ENCODE peak calls at places on chromosomes 5 and 9, in six cellular contexts. X is RWPE2, D is keratinocyte, J is right lobe of liver, Z is heart left ventricle, M is upper lobe of left lung. A is an unnamed sample.

GRCh38 chr9:127178646-127179632 is 56.5 kb upstream of the ANGPTL2 start:
- DNase-seq in X (peak; percentile 37), D (no peak), J (peak; percentile 42), Z (peak; percentile 63), M (no peak), A (peak; percentile 14)

GRCh38 chr5:50874277-50874984 is 208.0 kb downstream of the PARP8 start:
- DNase-seq in X (no peak), D (no peak), J (no peak), Z (no peak), M (no peak), A (no peak)

GRCh38 chr9:80928697-80929096 is 760.6 kb downstream of the TLE1 start:
- DNase-seq in X (no peak), D (no peak), J (no peak), Z (no peak), M (no peak), A (no peak)

GRCh38 chr9:134725605-134725940 is 84.0 kb downstream of the COL5A1 start:
- DNase-seq in X (no peak), D (no peak), J (no peak), Z (no peak), M (no peak), A (no peak)

GRCh38 chr9:3040761-3041160 is 196.9 kb upstream of the PUM3 start:
- DNase-seq in X (no peak), D (no peak), J (no peak), Z (no peak), M (no peak), A (no peak)

GRCh38 chr5:170581211-170581610 is 77.4 kb downstream of the KCNIP1 start:
- DNase-seq in X (no peak), D (no peak), J (no peak), Z (no peak), M (no peak), A (no peak)

GRCh38 chr9:136867917-136868316 is 1.8 kb upstream of the EDF1 start:
- DNase-seq in X (no peak), D (no peak), J (no peak), Z (no peak), M (no peak), A (no peak)

GRCh38 chr5:76473676-76474075 is 70.6 kb downstream of the IQGAP2 start:
- DNase-seq in X (no peak), D (no peak), J (no peak), Z (no peak), M (no peak), A (no peak)

GRCh38 chr9:135471751-135472640 is 7.6 kb upstream of the PPP1R26 start:
- DNase-seq in X (no peak), D (no peak), J (no peak), Z (no peak), M (no peak), A (no peak)

GRCh38 chr9:87668722-87669121 is 57.2 kb upstream of the CTSL start:
- DNase-seq in X (no peak), D (no peak), J (no peak), Z (no peak), M (no peak), A (no peak)

GRCh38 chr9:85416720-85417119 is 325.0 kb downstream of the AGTPBP1 start:
- DNase-seq in X (no peak), D (no peak), J (no peak), Z (no peak), M (no peak), A (no peak)

GRCh38 chr9:21294904-21295538 is 10.1 kb downstream of the IFNA5 start:
- DNase-seq in X (no peak), D (no peak), J (no peak), Z (no peak), M (no peak), A (no peak)

GRCh38 chr5:2891781-2892180 is 140.3 kb upstream of the IRX2 start:
- DNase-seq in X (no peak), D (no peak), J (no peak), Z (no peak), M (no peak), A (no peak)

GRCh38 chr9:74783408-74783807 is 104.3 kb downstream of the TRPM6 start:
- DNase-seq in X (no peak), D (no peak), J (no peak), Z (no peak), M (no peak), A (no peak)

GRCh38 chr9:81787747-81788632 is 98.6 kb upstream of the TLE1 start:
- DNase-seq in X (no peak), D (no peak), J (no peak), Z (no peak), M (no peak), A (no peak)

GRCh38 chr5:128782446-128782845 is 182.8 kb upstream of the SLC27A6 start:
- DNase-seq in X (no peak), D (no peak), J (no peak), Z (peak; percentile 55), M (no peak), A (no peak)

GRCh38 chr9:35636135-35636876 is 14.4 kb downstream of the SIT1 start:
- DNase-seq in X (no peak), D (no peak), J (no peak), Z (no peak), M (no peak), A (no peak)

GRCh38 chr5:154273028-154273617 is 82.6 kb downstream of the GALNT10 start:
- DNase-seq in X (no peak), D (peak; percentile 2), J (no peak), Z (no peak), M (peak; percentile 36), A (no peak)

GRCh38 chr9:35518981-35519679 is 29.2 kb downstream of the RUSC2 start:
- DNase-seq in X (no peak), D (no peak), J (no peak), Z (no peak), M (peak; percentile 24), A (no peak)

GRCh38 chr5:61353293-61353692 is 21.2 kb downstream of the ZSWIM6 start:
- DNase-seq in X (no peak), D (no peak), J (no peak), Z (no peak), M (no peak), A (no peak)

GRCh38 chr9:17462869-17463464 is 115.9 kb upstream of the SH3GL2 start:
- DNase-seq in X (no peak), D (peak; percentile 5), J (no peak), Z (no peak), M (no peak), A (no peak)

GRCh38 chr5:82349651-82350050 is 71.5 kb upstream of the RPS23 start:
- DNase-seq in X (no peak), D (no peak), J (no peak), Z (no peak), M (no peak), A (no peak)

GRCh38 chr9:94767331-94768099 is 41.0 kb downstream of the AOPEP start:
- DNase-seq in X (no peak), D (no peak), J (no peak), Z (no peak), M (no peak), A (no peak)

GRCh38 chr5:141192110-141192725 is at the start of gene PCDHB10:
- DNase-seq in X (no peak), D (no peak), J (no peak), Z (no peak), M (no peak), A (no peak)

GRCh38 chr9:127683723-127684122 is 23.1 kb upstream of the CFAP157 start:
- DNase-seq in X (no peak), D (no peak), J (no peak), Z (no peak), M (no peak), A (no peak)

GRCh38 chr9:136409557-136410455 is 608 bp downstream of the ENTR1 start:
- DNase-seq in X (peak; percentile 61), D (no peak), J (peak; percentile 73), Z (peak; percentile 70), M (peak; percentile 38), A (peak; percentile 64)

GRCh38 chr5:73938280-73938937 is 312.4 kb downstream of the ARHGEF28 start:
- DNase-seq in X (peak; percentile 74), D (peak; percentile 66), J (no peak), Z (no peak), M (no peak), A (no peak)

GRCh38 chr5:90173299-90174030 is 236.1 kb downstream of the CETN3 start:
- DNase-seq in X (no peak), D (no peak), J (no peak), Z (no peak), M (no peak), A (no peak)

GRCh38 chr9:94903961-94904421 is 177.5 kb downstream of the AOPEP start:
- DNase-seq in X (no peak), D (no peak), J (no peak), Z (no peak), M (no peak), A (no peak)

GRCh38 chr5:14615365-14615764 is 33.8 kb downstream of the OTULINL start:
- DNase-seq in X (no peak), D (no peak), J (no peak), Z (no peak), M (no peak), A (no peak)

GRCh38 chr9:133355881-133356357 is 368 bp downstream of the SURF1 start:
- DNase-seq in X (no peak), D (no peak), J (no peak), Z (no peak), M (no peak), A (no peak)

GRCh38 chr5:4375640-4376039 is 764.5 kb upstream of the ADAMTS16 start:
- DNase-seq in X (no peak), D (no peak), J (no peak), Z (no peak), M (no peak), A (no peak)
- TF ChIP-seq CTCF in X (no peak), D (no peak), J (no peak), Z (no peak), M (no peak), A (no peak)

DNA sequence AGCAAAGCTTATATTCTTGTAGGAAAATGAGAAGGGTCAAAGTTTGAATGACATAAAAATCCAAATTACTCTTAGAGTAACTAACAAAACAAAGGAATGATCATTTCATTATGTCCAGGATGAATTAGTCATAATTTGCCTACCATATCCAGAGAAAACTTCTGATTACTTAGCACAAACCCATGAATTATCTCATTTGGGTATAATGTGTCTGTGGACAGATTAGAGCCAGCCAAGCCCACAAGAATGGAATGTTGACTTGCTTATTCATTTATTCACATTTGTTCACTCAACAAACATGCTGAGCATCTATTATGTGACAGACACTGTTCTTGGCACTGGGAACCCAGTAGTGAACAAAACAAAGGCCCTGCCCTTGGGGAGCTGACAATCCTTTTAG is 87.4 kb downstream of the APBA1 start:
- DNase-seq in X (no peak), D (no peak), J (no peak), Z (no peak), M (no peak), A (no peak)
- H3K4me1 ChIP-seq in X (peaks cover 7% of the 10 kb centered on the region), D (peaks cover 11% of the 10 kb centered on the region), J (no peaks in the 10 kb centered on the region), Z (peaks cover 10% of the 10 kb centered on the region), M (peaks cover 7% of the 10 kb centered on the region), A (no peaks in the 10 kb centered on the region)

GRCh38 chr5:7850533-7851239 is at the start of gene CFAP90:
- DNase-seq in X (no peak), D (no peak), J (peak; percentile 64), Z (peak; percentile 71), M (peak; percentile 78), A (peak; percentile 82)
- H3K4me3 ChIP-seq in X (peak within 1 kb of the TSS; percentile 41), D (no peak within 1 kb of the TSS), J (peak within 1 kb of the TSS; percentile 47), Z (peak within 1 kb of the TSS; percentile 55), M (peak within 1 kb of the TSS; percentile 59), A (peak within 1 kb of the TSS; percentile 60)

DNA sequence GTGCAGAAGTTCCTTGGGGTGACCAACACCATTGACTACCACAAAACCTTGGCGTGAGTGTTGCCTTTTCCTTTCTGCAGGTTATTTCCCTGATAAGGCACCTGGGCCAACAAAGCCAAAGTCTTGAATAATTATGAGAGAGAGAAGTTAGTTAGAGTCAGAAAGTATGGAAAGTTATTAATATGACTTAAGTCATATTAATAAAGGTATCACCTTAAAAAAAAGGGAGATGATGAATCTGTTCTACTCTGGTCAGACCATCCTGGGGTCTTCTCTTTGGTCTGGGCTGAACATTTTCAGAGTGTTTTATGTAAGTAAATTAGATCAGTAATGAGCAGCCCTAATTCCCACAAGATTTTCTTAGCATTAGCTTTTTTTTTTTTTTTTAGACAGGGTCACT is 41.8 kb downstream of the NDST1 start:
- DNase-seq in X (no peak), D (no peak), J (no peak), Z (no peak), M (no peak), A (no peak)
- TF ChIP-seq CTCF in X (no peak), D (no peak), J (no peak), Z (no peak), M (no peak), A (no peak)

A was measured in lower lobe of right lung.